ENCODE peak calls at places on chromosome 14, in ten cellular contexts. R is AG09319, T is mesothelial cell of epicardium, X is neural crest cell, H is ascending aorta, Q is B cell, V is omental fat pad, W is HepG2, K is GM10248, Y is choroid plexus epithelial cell. Z is an unnamed sample.

GRCh38 chr14:92439551-92440344 is 73.8 kb upstream of the RIN3 start:
- DNase-seq in R (no peak), T (no peak), X (no peak), H (no peak), Q (peak), V (no peak), W (no peak), K (no peak), Y (no peak), Z (no peak)

GRCh38 chr14:22887260-22887989 is 4.4 kb downstream of the REM2 start:
- DNase-seq in R (no peak), T (peak), X (peak), H (no peak), Q (peak), V (no peak), W (no peak), K (peak), Y (peak), Z (peak)

GRCh38 chr14:23306412-23307145 is at the start of gene BCL2L2:
- DNase-seq in R (peak), T (peak), X (peak), H (peak), Q (no peak), V (peak), W (peak), K (peak), Y (peak), Z (peak)

GRCh38 chr14:24329073-24329663 is 5.7 kb downstream of the ADCY4 start:
- DNase-seq in R (no peak), T (no peak), X (no peak), H (no peak), Q (no peak), V (no peak), W (no peak), K (no peak), Y (no peak), Z (no peak)

GRCh38 chr14:69287096-69287991 is 27.4 kb downstream of the GALNT16 start:
- DNase-seq in R (no peak), T (no peak), X (no peak), H (no peak), Q (no peak), V (no peak), W (peak), K (no peak), Y (peak), Z (no peak)

GRCh38 chr14:105210266-105211025 is 29.3 kb upstream of the NUDT14 start:
- DNase-seq in R (no peak), T (no peak), X (no peak), H (no peak), Q (no peak), V (no peak), W (no peak), K (no peak), Y (no peak), Z (no peak)

GRCh38 chr14:81474156-81474492 is 59.5 kb downstream of the SEL1L start:
- DNase-seq in R (no peak), T (no peak), X (no peak), H (no peak), Q (no peak), V (no peak), W (no peak), K (peak), Y (no peak), Z (no peak)

GRCh38 chr14:51019089-51019488 is 74.8 kb upstream of the PYGL start:
- DNase-seq in R (no peak), T (no peak), X (no peak), H (no peak), Q (no peak), V (no peak), W (no peak), K (no peak), Y (peak), Z (no peak)

GRCh38 chr14:51834218-51834617 is 26.2 kb upstream of the GNG2 start:
- DNase-seq in R (no peak), T (no peak), X (no peak), H (no peak), Q (no peak), V (no peak), W (no peak), K (no peak), Y (no peak), Z (no peak)

GRCh38 chr14:50875359-50876090 is 3.7 kb downstream of the ABHD12B start:
- DNase-seq in R (no peak), T (no peak), X (no peak), H (no peak), Q (peak), V (no peak), W (peak), K (peak), Y (peak), Z (no peak)

GRCh38 chr14:80930836-80931389 is 10.6 kb downstream of the CEP128 start:
- DNase-seq in R (peak), T (no peak), X (no peak), H (no peak), Q (peak), V (no peak), W (no peak), K (peak), Y (peak), Z (peak)

GRCh38 chr14:60485057-60485599 is 735 bp downstream of the C14orf39 start:
- DNase-seq in R (no peak), T (no peak), X (no peak), H (no peak), Q (no peak), V (no peak), W (no peak), K (no peak), Y (no peak), Z (no peak)

GRCh38 chr14:56555921-56556570 is 23.6 kb upstream of the TMEM260 start:
- DNase-seq in R (peak), T (no peak), X (no peak), H (no peak), Q (no peak), V (no peak), W (peak), K (peak), Y (peak), Z (peak)

GRCh38 chr14:42110167-42110566 is 503.5 kb downstream of the LRFN5 start:
- DNase-seq in R (peak), T (no peak), X (no peak), H (no peak), Q (no peak), V (no peak), W (peak), K (peak), Y (peak), Z (peak)

GRCh38 chr14:41607966-41608663 is 1.4 kb downstream of the LRFN5 start:
- DNase-seq in R (no peak), T (peak), X (no peak), H (no peak), Q (no peak), V (peak), W (no peak), K (no peak), Y (peak), Z (no peak)

GRCh38 chr14:101352567-101352966 is 208.7 kb upstream of the DIO3 start:
- DNase-seq in R (no peak), T (no peak), X (no peak), H (no peak), Q (no peak), V (no peak), W (no peak), K (no peak), Y (no peak), Z (no peak)

GRCh38 chr14:104393898-104394605 is 185.5 kb upstream of the C14orf180 start:
- DNase-seq in R (no peak), T (no peak), X (no peak), H (no peak), Q (peak), V (no peak), W (no peak), K (no peak), Y (peak), Z (no peak)

GRCh38 chr14:35369701-35370191 is 34.8 kb downstream of the NFKBIA start:
- DNase-seq in R (no peak), T (no peak), X (no peak), H (no peak), Q (no peak), V (no peak), W (no peak), K (no peak), Y (peak), Z (no peak)

GRCh38 chr14:67584931-67585330 is 15.1 kb downstream of the PIGH start:
- DNase-seq in R (no peak), T (no peak), X (no peak), H (no peak), Q (no peak), V (no peak), W (no peak), K (no peak), Y (no peak), Z (no peak)

GRCh38 chr14:69460093-69460701 is 24.3 kb upstream of the PLEKHD1 start:
- DNase-seq in R (peak), T (peak), X (peak), H (no peak), Q (peak), V (peak), W (peak), K (peak), Y (peak), Z (peak)

GRCh38 chr14:90491221-90491867 is 94.5 kb downstream of the CALM1 start:
- DNase-seq in R (peak), T (peak), X (peak), H (peak), Q (no peak), V (no peak), W (no peak), K (peak), Y (peak), Z (peak)

GRCh38 chr14:105220699-105221597 is 27.4 kb upstream of the BTBD6 start:
- DNase-seq in R (no peak), T (no peak), X (no peak), H (no peak), Q (no peak), V (no peak), W (no peak), K (no peak), Y (no peak), Z (no peak)

DNA sequence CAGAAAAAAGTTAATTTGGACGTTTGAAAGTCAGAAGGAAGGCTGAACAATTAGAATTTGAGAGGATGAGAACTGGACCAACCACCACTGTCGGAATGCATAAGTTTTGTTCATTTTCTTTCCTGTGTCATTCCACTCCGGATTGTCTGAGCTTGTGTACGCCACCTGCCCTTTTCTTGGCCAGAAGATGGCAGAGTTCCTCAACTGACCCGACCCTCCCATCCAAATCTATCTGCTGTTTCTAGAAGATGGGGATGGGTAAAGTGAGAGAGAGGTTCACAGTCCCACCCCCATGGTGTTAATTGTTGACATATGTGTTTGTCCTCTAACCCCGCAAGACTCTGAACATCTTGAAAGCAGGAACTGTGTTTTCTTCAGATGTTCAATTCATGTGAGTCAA is 388.0 kb downstream of the VRK1 start:
- DNase-seq in R (no peak), T (no peak), X (no peak), H (no peak), Q (no peak), V (no peak), W (no peak), K (no peak), Y (no peak), Z (no peak)
- TF ChIP-seq CTCF in R (peak), T (no peak), X (peak), H (no peak), Q (no peak), V (no peak), W (peak), K (peak), Y (no peak), Z (no peak)

GRCh38 chr14:46663382-46663781 is 11.8 kb upstream of the RPL10L start:
- DNase-seq in R (no peak), T (no peak), X (no peak), H (no peak), Q (no peak), V (no peak), W (no peak), K (no peak), Y (no peak), Z (no peak)

GRCh38 chr14:46661728-46662127 is 10.1 kb upstream of the RPL10L start:
- DNase-seq in R (no peak), T (no peak), X (no peak), H (no peak), Q (no peak), V (no peak), W (no peak), K (no peak), Y (peak), Z (no peak)
- TF ChIP-seq CTCF in R (no peak), T (no peak), X (peak), H (no peak), Q (no peak), V (no peak), W (no peak), K (no peak), Y (peak), Z (no peak)

GRCh38 chr14:64059454-64060198 is 206.8 kb downstream of the SYNE2 start:
- DNase-seq in R (no peak), T (no peak), X (no peak), H (no peak), Q (no peak), V (no peak), W (peak), K (no peak), Y (no peak), Z (no peak)

GRCh38 chr14:64061115-64061514 is 208.3 kb downstream of the SYNE2 start:
- DNase-seq in R (no peak), T (no peak), X (no peak), H (no peak), Q (no peak), V (no peak), W (no peak), K (no peak), Y (no peak), Z (no peak)

GRCh38 chr14:64061706-64062105 is 208.9 kb downstream of the SYNE2 start:
- DNase-seq in R (no peak), T (no peak), X (no peak), H (no peak), Q (no peak), V (no peak), W (no peak), K (no peak), Y (no peak), Z (no peak)

GRCh38 chr14:64060199-64060545 is 207.4 kb downstream of the SYNE2 start:
- DNase-seq in R (no peak), T (no peak), X (no peak), H (no peak), Q (no peak), V (no peak), W (no peak), K (no peak), Y (no peak), Z (no peak)

DNA sequence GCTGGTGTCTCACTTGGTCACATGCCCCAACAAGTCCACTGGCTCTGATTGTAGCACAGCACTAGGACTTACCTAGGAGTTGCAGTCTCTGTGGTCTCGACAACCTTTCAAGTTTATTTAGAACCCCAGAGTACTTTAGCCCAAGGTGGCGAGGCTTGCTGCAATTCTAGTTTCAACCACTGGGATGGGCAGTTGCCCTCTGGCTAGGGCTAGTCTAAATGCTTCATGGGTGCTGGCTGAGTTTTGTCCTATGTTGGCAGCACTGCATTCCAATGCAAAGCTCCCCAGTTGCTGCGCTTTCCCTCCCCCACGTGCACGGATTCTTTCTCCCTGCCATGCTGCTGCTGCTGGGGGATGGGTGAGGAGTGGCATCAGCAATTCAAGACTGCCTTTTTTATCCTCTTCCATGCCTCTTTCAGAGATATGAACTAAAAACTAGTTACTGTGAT is 207.9 kb downstream of the SYNE2 start:
- DNase-seq in R (no peak), T (no peak), X (peak), H (no peak), Q (no peak), V (no peak), W (peak), K (no peak), Y (peak), Z (peak)
- TF ChIP-seq CTCF in R (peak), T (peak), X (peak), H (peak), Q (peak), V (no peak), W (peak), K (peak), Y (peak), Z (peak)

GRCh38 chr14:85415015-85415712 is 114.8 kb upstream of the FLRT2 start:
- DNase-seq in R (peak), T (peak), X (no peak), H (no peak), Q (no peak), V (no peak), W (peak), K (no peak), Y (peak), Z (peak)
- TF ChIP-seq CTCF in R (peak), T (no peak), X (no peak), H (no peak), Q (no peak), V (no peak), W (peak), K (no peak), Y (peak), Z (peak)

GRCh38 chr14:94355191-94355794 is 32.2 kb upstream of the SERPINA6 start:
- DNase-seq in R (peak), T (peak), X (peak), H (no peak), Q (no peak), V (no peak), W (peak), K (peak), Y (peak), Z (peak)
- TF ChIP-seq CTCF in R (peak), T (no peak), X (peak), H (no peak), Q (no peak), V (no peak), W (peak), K (no peak), Y (peak), Z (peak)

GRCh38 chr14:21631084-21631483 is 3.7 kb downstream of the OR10G2 start:
- DNase-seq in R (no peak), T (no peak), X (no peak), H (no peak), Q (no peak), V (no peak), W (no peak), K (no peak), Y (no peak), Z (no peak)

GRCh38 chr14:21626491-21627230 is 8.1 kb downstream of the OR10G2 start:
- DNase-seq in R (no peak), T (no peak), X (no peak), H (no peak), Q (no peak), V (no peak), W (no peak), K (no peak), Y (peak), Z (no peak)
- TF ChIP-seq CTCF in R (no peak), T (no peak), X (no peak), H (no peak), Q (no peak), V (no peak), W (no peak), K (no peak), Y (no peak), Z (no peak)

DNA sequence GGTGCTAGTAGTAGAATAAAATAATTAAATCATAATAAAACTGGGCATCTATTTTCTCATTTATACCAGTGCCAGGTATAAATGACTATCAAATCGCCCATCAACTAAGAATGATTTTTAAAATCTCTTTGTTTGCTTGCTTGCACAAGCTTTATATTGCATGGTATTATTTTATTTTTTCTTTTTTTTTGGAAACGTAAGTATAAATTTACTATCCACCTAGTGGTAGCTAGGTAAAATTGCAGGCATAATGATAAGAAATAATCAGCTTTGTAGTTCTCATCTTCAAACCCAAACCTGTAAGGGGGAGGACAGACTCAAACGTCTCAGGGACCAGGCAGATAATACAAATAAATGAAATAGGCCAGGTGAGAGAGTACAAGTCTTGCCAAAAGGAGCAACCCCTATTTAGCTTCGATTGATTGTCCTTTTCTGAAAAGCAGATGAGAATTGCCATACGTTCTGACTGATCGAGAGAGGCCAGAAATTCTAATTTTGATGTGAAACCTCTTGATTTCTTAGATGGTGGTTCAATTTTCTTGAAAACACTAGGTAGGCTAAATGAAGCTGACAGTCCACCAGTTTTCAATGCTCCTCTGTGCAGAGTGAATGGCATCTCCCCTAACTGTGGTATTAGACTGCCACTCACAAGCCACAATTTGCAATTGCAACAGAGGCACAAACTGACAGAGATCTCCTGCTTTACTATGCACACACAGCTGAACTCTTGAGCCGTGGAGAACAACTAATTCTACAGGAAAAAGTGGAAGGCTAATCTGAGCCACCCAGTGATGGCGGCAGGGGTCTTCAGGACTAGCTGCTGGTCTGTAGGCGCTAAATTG is 189.3 kb downstream of the DACT1 start:
- DNase-seq in R (no peak), T (no peak), X (no peak), H (no peak), Q (no peak), V (no peak), W (no peak), K (no peak), Y (no peak), Z (no peak)
- TF ChIP-seq CTCF in R (no peak), T (peak), X (peak), H (no peak), Q (no peak), V (no peak), W (no peak), K (no peak), Y (peak), Z (peak)

GRCh38 chr14:52951730-52952481 is 1.1 kb upstream of the FERMT2 start:
- DNase-seq in R (peak), T (no peak), X (no peak), H (no peak), Q (no peak), V (no peak), W (peak), K (peak), Y (peak), Z (peak)
- TF ChIP-seq CTCF in R (peak), T (no peak), X (peak), H (no peak), Q (no peak), V (no peak), W (peak), K (no peak), Y (peak), Z (peak)

GRCh38 chr14:76461886-76462285 is 85.9 kb downstream of the ESRRB start:
- DNase-seq in R (no peak), T (no peak), X (no peak), H (no peak), Q (no peak), V (no peak), W (no peak), K (no peak), Y (no peak), Z (no peak)

GRCh38 chr14:76456891-76457586 is 81.1 kb downstream of the ESRRB start:
- DNase-seq in R (no peak), T (no peak), X (no peak), H (no peak), Q (no peak), V (no peak), W (no peak), K (no peak), Y (no peak), Z (no peak)

GRCh38 chr14:76450476-76450875 is 74.5 kb downstream of the ESRRB start:
- DNase-seq in R (no peak), T (no peak), X (no peak), H (no peak), Q (no peak), V (no peak), W (no peak), K (no peak), Y (no peak), Z (no peak)

GRCh38 chr14:76456200-76456599 is 80.3 kb downstream of the ESRRB start:
- DNase-seq in R (no peak), T (no peak), X (peak), H (no peak), Q (no peak), V (no peak), W (peak), K (peak), Y (peak), Z (peak)
- TF ChIP-seq CTCF in R (peak), T (peak), X (peak), H (no peak), Q (peak), V (no peak), W (peak), K (peak), Y (peak), Z (peak)

GRCh38 chr14:74508292-74508731 is 14.7 kb downstream of the ISCA2 start:
- DNase-seq in R (no peak), T (no peak), X (no peak), H (no peak), Q (no peak), V (peak), W (peak), K (no peak), Y (peak), Z (peak)
- TF ChIP-seq CTCF in R (peak), T (no peak), X (peak), H (no peak), Q (no peak), V (no peak), W (peak), K (peak), Y (peak), Z (peak)

Z was measured in fibroblast of pulmonary artery.